ENCODE peak calls at places on chromosome 12, in nine cellular contexts. S is IMR-90, T is fibroblast of lung, E is dorsolateral prefrontal cortex, Q is BJ, Z is left ventricle myocardium inferior, J is hepatocyte, I is fibroblast of the aortic adventitia, G is uterus. F is an unnamed sample.

GRCh38 chr12:26239508-26240328 is 44.3 kb downstream of the SSPN start:
- DNase-seq in E (peak), G (peak), I (peak), S (peak), J (no peak), Q (peak), Z (peak), T (peak), F (no peak)

GRCh38 chr12:113302925-113303640 is 31.8 kb downstream of the SLC8B1 start:
- DNase-seq in E (no peak), G (no peak), S (no peak), J (no peak), Z (no peak), Q (no peak), I (no peak), T (no peak), F (no peak)

GRCh38 chr12:5556033-5556614 is 124.2 kb downstream of the NTF3 start:
- DNase-seq in E (no peak), S (no peak), Q (no peak), Z (no peak), I (no peak), T (no peak), G (no peak), J (no peak), F (peak)

GRCh38 chr12:110775997-110776396 is 33.3 kb upstream of the PPP1CC start:
- DNase-seq in J (no peak), E (no peak), Q (no peak), S (no peak), T (no peak), Z (no peak), I (no peak), G (no peak), F (no peak)

GRCh38 chr12:117012189-117012805 is 86.9 kb downstream of the TESC start:
- DNase-seq in Q (peak), S (peak), E (no peak), T (peak), G (no peak), Z (no peak), J (no peak), I (peak), F (no peak)

GRCh38 chr12:42482820-42483533 is 106.6 kb downstream of the PRICKLE1 start:
- DNase-seq in T (peak), Q (no peak), J (peak), G (peak), I (peak), E (peak), Z (peak), S (peak), F (peak)

GRCh38 chr12:58420496-58420895 is 479.1 kb downstream of the ATP23 start:
- DNase-seq in I (peak), J (no peak), Q (peak), T (peak), Z (no peak), S (no peak), E (no peak), G (no peak), F (no peak)

GRCh38 chr12:2891240-2892053 is 756 bp downstream of the TULP3 start:
- DNase-seq in S (peak), Z (peak), Q (no peak), E (peak), T (peak), J (peak), G (peak), I (peak), F (peak)

GRCh38 chr12:124520258-124520657 is 47.2 kb downstream of the NCOR2 start:
- DNase-seq in I (peak), Z (peak), E (no peak), J (no peak), T (peak), S (peak), Q (no peak), G (no peak), F (no peak)

GRCh38 chr12:113472191-113473190 is 820 bp upstream of the LHX5 start:
- DNase-seq in T (no peak), E (no peak), Q (no peak), S (no peak), Z (no peak), G (no peak), J (no peak), I (no peak), F (no peak)

GRCh38 chr12:12606793-12607589 is 4.7 kb upstream of the CREBL2 start:
- DNase-seq in E (no peak), T (peak), J (no peak), I (peak), Q (peak), G (no peak), Z (no peak), S (peak), F (no peak)

GRCh38 chr12:113802000-113802749 is 163.9 kb downstream of the RBM19 start:
- DNase-seq in Z (no peak), E (no peak), S (no peak), Q (no peak), T (no peak), J (no peak), G (no peak), I (no peak), F (no peak)

GRCh38 chr12:81296556-81297305 is 218.9 kb downstream of the ACSS3 start:
- DNase-seq in G (no peak), I (peak), J (no peak), Q (no peak), S (peak), T (peak), E (no peak), Z (no peak), F (peak)

GRCh38 chr12:75364918-75365317 is 26.0 kb upstream of the GLIPR1L2 start:
- DNase-seq in S (peak), G (no peak), E (no peak), J (no peak), I (peak), Z (no peak), T (no peak), Q (peak), F (peak)

GRCh38 chr12:75366629-75367028 is 24.3 kb upstream of the GLIPR1L2 start:
- DNase-seq in T (peak), G (no peak), I (peak), Z (no peak), J (no peak), Q (no peak), E (no peak), S (peak), F (no peak)

GRCh38 chr12:75360920-75361319 is 26.4 kb downstream of the GLIPR1L1 start:
- DNase-seq in T (no peak), Z (no peak), Q (no peak), G (no peak), E (no peak), I (no peak), J (no peak), S (no peak), F (no peak)

DNA sequence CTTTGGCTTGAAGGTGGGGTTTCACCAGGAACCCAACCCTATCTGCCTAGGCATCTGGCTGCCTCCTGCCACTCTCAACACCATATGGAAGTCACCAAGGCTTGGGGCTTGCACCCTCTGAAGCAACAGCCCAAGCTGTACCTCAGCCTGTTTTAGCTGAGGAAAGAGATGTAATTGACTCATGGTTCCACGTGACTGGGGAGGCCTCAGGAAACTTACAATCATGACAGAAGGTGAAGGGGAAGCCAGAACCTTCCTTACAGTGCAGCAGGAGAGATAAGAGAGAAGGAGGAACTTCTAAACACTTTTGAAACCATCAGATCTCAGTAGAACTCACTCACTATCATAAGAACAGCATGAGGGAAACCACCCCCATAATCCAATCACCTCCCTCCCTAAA is 26.9 kb downstream of the GLIPR1L1 start:
- DNase-seq in E (no peak), J (no peak), T (no peak), S (no peak), G (no peak), Z (no peak), Q (no peak), I (no peak), F (no peak)
- H3K4me3 ChIP-seq in E (no peak), J (no peak), T (no peak), S (no peak), G (no peak), Z (no peak), Q (no peak), I (no peak), F (no peak)

GRCh38 chr12:6774557-6775062 is 2.3 kb downstream of the LAG3 start:
- DNase-seq in S (no peak), J (no peak), Z (no peak), E (no peak), I (no peak), Q (no peak), G (no peak), T (no peak), F (no peak)

GRCh38 chr12:6772331-6772695 is at the start of gene LAG3:
- DNase-seq in Z (no peak), Q (no peak), S (no peak), T (no peak), G (peak), E (no peak), I (no peak), J (no peak), F (no peak)

GRCh38 chr12:6775185-6775770 is 3.0 kb downstream of the LAG3 start:
- DNase-seq in Q (no peak), Z (no peak), I (no peak), T (no peak), S (no peak), E (no peak), G (no peak), J (no peak), F (no peak)

GRCh38 chr12:6772729-6773661 is 675 bp downstream of the LAG3 start:
- DNase-seq in J (no peak), E (no peak), Q (no peak), I (no peak), T (no peak), S (no peak), Z (no peak), G (no peak), F (no peak)

GRCh38 chr12:6773662-6774351 is 1.5 kb downstream of the LAG3 start:
- DNase-seq in S (no peak), E (no peak), Q (no peak), I (no peak), J (no peak), Z (no peak), T (no peak), G (no peak), F (no peak)
- H3K4me3 ChIP-seq in S (no peak), E (peak), Q (no peak), I (no peak), J (no peak), Z (peak), T (no peak), G (peak), F (no peak)

GRCh38 chr12:48789858-48790326 is 1.0 kb upstream of the ADCY6 start:
- DNase-seq in Q (no peak), T (no peak), I (no peak), Z (no peak), G (no peak), S (no peak), J (no peak), E (no peak), F (no peak)

GRCh38 chr12:48786591-48787544 is 2.0 kb downstream of the ADCY6 start:
- DNase-seq in E (no peak), Q (no peak), G (peak), I (peak), J (no peak), Z (peak), T (no peak), S (no peak), F (no peak)

GRCh38 chr12:48788852-48789775 is at the start of gene ADCY6:
- DNase-seq in Z (peak), S (peak), Q (no peak), I (peak), E (peak), J (peak), T (peak), G (peak), F (peak)

GRCh38 chr12:48787791-48788521 is 933 bp downstream of the ADCY6 start:
- DNase-seq in G (no peak), Z (no peak), I (no peak), E (no peak), T (no peak), S (no peak), J (no peak), Q (no peak), F (no peak)

GRCh38 chr12:48788522-48788851 is 402 bp downstream of the ADCY6 start:
- DNase-seq in T (no peak), S (no peak), Q (no peak), J (no peak), Z (no peak), I (no peak), E (peak), G (no peak), F (no peak)
- H3K4me3 ChIP-seq in T (peak), S (peak), Q (peak), J (peak), Z (peak), I (peak), E (peak), G (peak), F (peak)

GRCh38 chr12:123388948-123389559 is 5.1 kb downstream of the KMT5A start:
- DNase-seq in I (no peak), J (no peak), E (no peak), Z (no peak), Q (no peak), T (no peak), S (no peak), G (no peak), F (peak)
- H3K4me3 ChIP-seq in I (peak), J (peak), E (peak), Z (peak), Q (peak), T (peak), S (peak), G (peak), F (peak)